ENCODE peak calls at places on chromosomes 4 and X, in seven cellular contexts. A, I, F, J, O, U and X are unnamed samples.

GRCh38 chrX:101416691-101417090 is 8.7 kb downstream of the HNRNPH2 start:
- DNase-seq in O (no peak), F (no peak), I (no peak), A (no peak), U (no peak), J (no peak), X (no peak)

GRCh38 chr4:112361181-112361791 is 64.1 kb downstream of the ALPK1 start:
- DNase-seq in O (no peak), A (no peak), J (peak; percentile 26), U (no peak), F (no peak), I (peak; percentile 54), X (no peak)

GRCh38 chrX:23729214-23729613 is 13.9 kb downstream of the ACOT9 start:
- DNase-seq in F (no peak), U (no peak), O (no peak), A (no peak), I (no peak), J (no peak), X (no peak)

GRCh38 chr4:24210332-24210902 is 320.6 kb upstream of the PPARGC1A start:
- DNase-seq in J (peak; percentile 97), A (peak; percentile 92), I (peak; percentile 85), F (no peak), U (no peak), O (no peak), X (no peak)

GRCh38 chrX:15188039-15188438 is 81.8 kb downstream of the ASB9 start:
- DNase-seq in F (no peak), J (no peak), U (no peak), O (no peak), I (no peak), A (no peak), X (no peak)

GRCh38 chr4:178471994-178472393 is 1029.8 kb upstream of the AGA start:
- DNase-seq in A (no peak), F (no peak), J (no peak), I (no peak), U (no peak), O (no peak), X (no peak)

GRCh38 chrX:15790766-15791380 is 589 bp downstream of the ZRSR2 start:
- DNase-seq in J (peak; percentile 4), U (peak; percentile 4), O (peak; percentile 1), A (no peak), I (no peak), F (no peak), X (no peak)

GRCh38 chr4:52837716-52838558 is 24.2 kb upstream of the RASL11B start:
- DNase-seq in A (no peak), U (no peak), J (peak; percentile 21), O (peak; percentile 17), I (peak; percentile 82), F (no peak), X (no peak)

GRCh38 chr4:138919094-138919936 is 96.3 kb upstream of the NOCT start:
- DNase-seq in J (peak; percentile 72), F (peak; percentile 87), U (peak; percentile 60), I (peak; percentile 80), A (peak; percentile 60), O (peak; percentile 72), X (peak; percentile 79)

GRCh38 chr4:33882246-33882990 is 2361.9 kb downstream of the ARAP2 start:
- DNase-seq in A (no peak), U (no peak), O (no peak), J (peak; percentile 49), F (no peak), I (no peak), X (no peak)

GRCh38 chrX:150544222-150544787 is 24.1 kb upstream of the MTM1 start:
- DNase-seq in U (peak; percentile 28), F (no peak), I (no peak), J (peak; percentile 13), O (peak; percentile 4), A (no peak), X (no peak)

GRCh38 chrX:150772150-150772970 is 79.2 kb downstream of the MTMR1 start:
- DNase-seq in F (peak; percentile 88), A (peak; percentile 83), U (peak; percentile 77), O (peak; percentile 72), J (peak; percentile 72), I (peak; percentile 43), X (peak; percentile 87)

GRCh38 chr4:16516796-16517413 is 290.6 kb upstream of the TAPT1 start:
- DNase-seq in A (no peak), O (peak; percentile 70), U (no peak), J (peak; percentile 86), F (no peak), I (peak; percentile 67), X (no peak)

GRCh38 chrX:121831601-121832000 is 784.2 kb downstream of the GLUD2 start:
- DNase-seq in A (no peak), I (no peak), O (no peak), U (no peak), F (no peak), J (peak; percentile 0), X (no peak)

GRCh38 chr4:110442309-110442708 is 33.6 kb upstream of the ENPEP start:
- DNase-seq in F (no peak), A (no peak), U (no peak), J (no peak), O (no peak), I (no peak), X (no peak)

GRCh38 chr4:101236097-101236496 is 111.2 kb downstream of the PPP3CA start:
- DNase-seq in A (no peak), U (no peak), F (no peak), J (no peak), O (no peak), I (no peak), X (no peak)

GRCh38 chr4:176031927-176032326 is 33.7 kb upstream of the WDR17 start:
- DNase-seq in O (no peak), I (no peak), J (no peak), U (no peak), A (no peak), F (no peak), X (no peak)

GRCh38 chr4:70895405-70895804 is 6.8 kb upstream of the MOB1B start:
- DNase-seq in F (no peak), O (peak; percentile 7), J (peak; percentile 22), I (peak; percentile 38), U (no peak), A (no peak), X (no peak)

GRCh38 chr4:113666386-113667114 is 95.0 kb downstream of the CAMK2D start:
- DNase-seq in F (no peak), U (no peak), A (no peak), I (no peak), O (peak; percentile 29), J (no peak), X (no peak)

GRCh38 chrX:632391-633042 is 1.9 kb downstream of the SHOX start:
- DNase-seq in O (no peak), F (no peak), I (no peak), J (no peak), U (no peak), A (no peak), X (peak; percentile 47)

GRCh38 chr4:149223659-149224058 is 592.0 kb downstream of the IQCM start:
- DNase-seq in F (no peak), U (no peak), J (peak; percentile 3), I (no peak), A (no peak), O (no peak), X (no peak)

GRCh38 chrX:129686422-129686948 is 31.7 kb upstream of the APLN start:
- DNase-seq in J (peak; percentile 91), A (no peak), U (no peak), I (no peak), O (no peak), F (no peak), X (no peak)

GRCh38 chr4:76311896-76312331 is 5.4 kb downstream of the STBD1 start:
- DNase-seq in A (no peak), I (no peak), U (no peak), F (no peak), O (no peak), J (no peak), X (no peak)

GRCh38 chr4:16411691-16412090 is 185.4 kb upstream of the TAPT1 start:
- DNase-seq in A (no peak), I (no peak), O (no peak), F (no peak), J (no peak), U (no peak), X (no peak)

GRCh38 chr4:32189130-32189529 is 1469.0 kb downstream of the PCDH7 start:
- DNase-seq in I (no peak), A (no peak), F (no peak), J (no peak), O (no peak), U (no peak), X (peak; percentile 3)

DNA sequence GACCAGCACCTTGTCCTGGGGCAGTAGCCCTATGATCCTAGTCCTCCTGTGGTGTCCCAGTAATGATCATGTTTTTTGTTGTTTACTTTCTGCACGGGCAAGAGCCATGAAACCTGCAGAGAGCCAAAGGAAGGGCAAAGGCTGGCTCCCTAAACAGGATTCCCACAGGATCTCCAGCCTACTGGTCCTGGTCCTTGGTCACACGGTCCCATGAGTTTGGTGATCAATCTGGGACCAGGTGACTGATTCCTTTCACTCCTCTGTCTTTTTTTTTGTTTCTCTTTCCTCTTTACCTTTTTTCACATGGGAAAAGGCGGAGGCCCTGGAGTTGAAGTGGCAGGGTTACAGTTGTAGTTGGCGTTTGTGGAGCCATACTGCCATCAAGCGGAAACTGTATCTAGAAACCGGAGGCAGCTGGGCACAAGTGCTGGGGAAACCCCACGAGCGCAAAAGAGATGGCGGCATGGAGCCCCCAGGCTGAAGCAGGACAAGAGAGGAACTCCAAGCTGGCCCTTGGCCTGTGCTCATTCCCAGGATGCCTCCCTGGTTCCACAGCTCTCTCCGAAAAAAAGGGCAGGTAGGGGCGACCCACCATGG is 34.6 kb downstream of the NBDY start:
- DNase-seq in A (peak; percentile 76), J (no peak), O (no peak), F (no peak), I (peak; percentile 16), U (no peak), X (peak; percentile 58)
- TF ChIP-seq CTCF in A (peak; percentile 82), J (no peak), O (no peak), F (no peak), I (no peak), U (no peak), X (no peak)

GRCh38 chrX:118644378-118644777 is 83.0 kb upstream of the IL13RA1 start:
- DNase-seq in J (peak; percentile 56), A (no peak), I (peak; percentile 40), O (peak; percentile 1), U (peak; percentile 1), F (no peak), X (no peak)
- TF ChIP-seq CTCF in J (peak; percentile 51), A (peak; percentile 64), I (peak; percentile 37), O (peak; percentile 38), U (no peak), F (peak; percentile 23), X (no peak)

GRCh38 chr4:37741564-37741963 is 55.4 kb upstream of the RELL1 start:
- DNase-seq in O (no peak), A (no peak), J (no peak), U (no peak), F (no peak), I (no peak), X (no peak)

GRCh38 chr4:37745946-37746345 is 59.8 kb upstream of the RELL1 start:
- DNase-seq in J (peak; percentile 17), O (no peak), U (no peak), I (no peak), F (no peak), A (no peak), X (no peak)

GRCh38 chr4:37737456-37737855 is 51.3 kb upstream of the RELL1 start:
- DNase-seq in I (peak; percentile 59), O (no peak), J (peak; percentile 59), A (no peak), F (no peak), U (no peak), X (no peak)

GRCh38 chr4:37742149-37742548 is 56.0 kb upstream of the RELL1 start:
- DNase-seq in O (no peak), J (no peak), A (no peak), F (no peak), I (no peak), U (no peak), X (no peak)
- TF ChIP-seq CTCF in O (no peak), J (no peak), A (no peak), F (no peak), I (no peak), U (no peak), X (no peak)

GRCh38 chr4:91965166-91965565 is 338.6 kb upstream of the GRID2 start:
- DNase-seq in I (no peak), F (no peak), A (no peak), O (no peak), J (no peak), U (no peak), X (no peak)
- TF ChIP-seq CTCF in I (no peak), F (no peak), A (peak; percentile 31), O (peak; percentile 21), J (no peak), U (no peak), X (no peak)